ENCODE peak calls at places on chromosome 7, in four cellular contexts. H, B, P and T are unnamed samples.

GRCh38 chr7:50584793-50585399 is 19.7 kb upstream of the DDC start:
- DNase-seq in P (no peak), H (no peak), B (no peak), T (no peak)

GRCh38 chr7:90191648-90192047 is 19.9 kb upstream of the STEAP2 start:
- DNase-seq in H (no peak), B (no peak), P (no peak), T (no peak)

GRCh38 chr7:131328387-131329175 is 905 bp downstream of the MKLN1 start:
- DNase-seq in H (peak; percentile 41), B (no peak), P (no peak), T (no peak)

GRCh38 chr7:77791336-77791735 is 6.9 kb downstream of the TMEM60 start:
- DNase-seq in H (no peak), P (no peak), B (peak; percentile 62), T (no peak)

GRCh38 chr7:29467193-29467592 is 96.4 kb upstream of the PRR15 start:
- DNase-seq in H (no peak), P (no peak), B (no peak), T (no peak)

GRCh38 chr7:45078199-45078681 is 10.5 kb downstream of the NACAD start:
- DNase-seq in H (no peak), P (no peak), B (no peak), T (no peak)

GRCh38 chr7:2000801-2001321 is 231.9 kb downstream of the MAD1L1 start:
- DNase-seq in H (no peak), B (no peak), P (no peak), T (no peak)

GRCh38 chr7:102989161-102989560 is 76.4 kb downstream of the LRRC17 start:
- DNase-seq in B (no peak), P (no peak), H (no peak), T (no peak)

GRCh38 chr7:33905389-33906032 is at the start of gene BMPER:
- DNase-seq in B (peak; percentile 47), H (peak; percentile 19), P (no peak), T (no peak)

GRCh38 chr7:17679427-17679826 is 260.9 kb downstream of the SNX13 start:
- DNase-seq in B (peak; percentile 37), P (no peak), H (no peak), T (no peak)

GRCh38 chr7:110591341-110591740 is 499.6 kb upstream of the LRRN3 start:
- DNase-seq in H (peak; percentile 74), P (no peak), B (no peak), T (no peak)

GRCh38 chr7:135721198-135721820 is 6.7 kb downstream of the SLC13A4 start:
- DNase-seq in H (no peak), P (no peak), B (no peak), T (no peak)

GRCh38 chr7:26515462-26515861 is 223.8 kb downstream of the SNX10 start:
- DNase-seq in H (no peak), B (no peak), P (no peak), T (no peak)

GRCh38 chr7:34361663-34362250 is 296.3 kb upstream of the NPSR1 start:
- DNase-seq in H (no peak), P (no peak), B (no peak), T (no peak)

GRCh38 chr7:30896783-30897617 is 14.7 kb upstream of the AQP1 start:
- DNase-seq in P (peak; percentile 89), B (no peak), H (no peak), T (no peak)
- TF ChIP-seq RCOR1 in P (no peak), B (no peak), H (no peak), T (no peak)

DNA sequence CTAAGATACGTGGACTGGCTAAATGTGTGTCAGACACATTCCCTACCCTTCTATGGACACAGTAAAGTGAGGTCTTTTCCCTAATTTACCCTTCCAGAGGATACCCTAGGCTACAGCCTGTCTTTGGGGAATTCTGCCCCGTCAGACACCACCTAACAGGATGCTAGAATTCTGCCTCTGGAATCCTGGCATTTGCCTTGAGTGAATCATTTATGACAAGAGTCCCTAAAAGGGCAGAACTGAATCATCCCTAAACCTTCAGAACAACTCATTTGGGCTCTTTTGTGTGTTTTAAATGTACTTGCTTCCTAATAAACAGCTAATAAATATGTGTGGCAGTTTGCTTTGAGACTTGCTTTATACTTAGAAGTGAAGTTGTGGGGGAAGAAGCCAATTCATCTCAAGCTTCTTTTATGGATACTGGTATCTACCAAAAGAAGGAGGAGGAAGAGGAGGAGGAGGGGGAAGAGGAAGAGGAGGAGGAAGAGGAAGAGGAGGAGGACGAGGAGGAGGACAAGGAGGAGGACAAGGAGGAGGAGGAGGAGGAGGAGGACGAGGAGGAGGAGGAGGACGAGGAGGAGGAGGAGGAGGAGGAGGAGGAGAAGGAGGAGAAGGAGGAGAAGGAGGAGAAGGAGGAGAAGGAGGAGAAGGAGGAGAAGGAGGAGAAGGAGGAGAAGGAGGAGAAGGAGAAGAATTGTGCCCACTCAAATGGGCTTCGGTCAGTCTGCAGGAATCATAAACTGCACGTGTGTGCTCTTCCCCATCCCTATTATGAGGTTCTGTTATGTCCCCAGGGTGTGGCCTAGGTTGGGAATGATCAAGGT is 27.1 kb downstream of the PARP12 start:
- DNase-seq in B (peak; percentile 9), H (peak; percentile 81), P (no peak), T (no peak)
- TF ChIP-seq RCOR1 in B (no peak), H (no peak), P (no peak), T (no peak)

DNA sequence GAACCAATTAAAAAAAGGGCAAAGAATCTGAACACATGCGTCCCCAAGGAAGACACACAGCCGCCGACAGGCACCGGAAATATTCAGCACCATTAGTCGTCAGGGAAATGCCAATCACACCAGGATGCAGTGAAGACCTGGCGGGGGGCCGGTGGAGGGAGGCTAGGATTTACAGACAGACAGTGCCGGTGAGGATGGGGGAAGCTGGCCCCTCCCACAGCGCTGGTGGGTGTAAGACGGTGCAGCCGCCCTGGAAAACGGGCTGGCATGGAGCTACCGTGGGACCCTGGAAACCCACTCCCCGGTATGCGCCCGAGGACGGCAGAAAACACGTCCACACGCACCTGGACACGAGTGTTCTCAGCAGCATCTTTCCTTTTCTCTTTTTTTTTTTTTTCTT is 4.8 kb upstream of the ADAP1 start:
- DNase-seq in B (no peak), H (no peak), P (no peak), T (no peak)
- TF ChIP-seq RCOR1 in B (no peak), H (no peak), P (no peak), T (no peak)

DNA sequence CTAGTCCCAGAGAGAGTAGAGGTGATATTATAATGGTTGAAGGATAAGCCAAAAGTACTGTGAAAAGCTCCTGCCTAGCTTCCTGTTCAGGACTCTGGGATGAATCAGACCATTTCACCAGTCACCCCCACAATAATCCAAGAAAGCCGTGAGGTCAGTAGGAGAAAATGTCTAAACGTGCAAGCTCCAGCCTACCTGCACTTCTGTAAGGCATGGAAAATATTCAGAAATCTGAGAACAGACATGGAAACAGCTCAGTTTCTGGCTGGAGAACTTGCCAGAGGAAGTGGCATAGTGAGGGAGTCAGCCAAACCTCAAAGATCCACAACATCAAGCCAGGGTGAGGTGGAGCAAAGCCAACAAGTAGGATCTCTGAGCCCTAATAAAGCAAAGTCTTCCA is 58.2 kb downstream of the ELAPOR2 start:
- DNase-seq in H (no peak), B (no peak), P (no peak), T (no peak)
- TF ChIP-seq RCOR1 in H (no peak), B (no peak), P (no peak), T (no peak)

GRCh38 chr7:20435305-20435704 is 104.6 kb downstream of the ITGB8 start:
- DNase-seq in P (no peak), H (no peak), B (no peak), T (no peak)
- TF ChIP-seq RCOR1 in P (no peak), H (no peak), B (no peak), T (no peak)

GRCh38 chr7:142776206-142776844 is 5.6 kb downstream of the PRSS2 start:
- DNase-seq in P (no peak), H (peak; percentile 40), B (no peak), T (no peak)
- TF ChIP-seq RCOR1 in P (no peak), H (no peak), B (no peak), T (no peak)

DNA sequence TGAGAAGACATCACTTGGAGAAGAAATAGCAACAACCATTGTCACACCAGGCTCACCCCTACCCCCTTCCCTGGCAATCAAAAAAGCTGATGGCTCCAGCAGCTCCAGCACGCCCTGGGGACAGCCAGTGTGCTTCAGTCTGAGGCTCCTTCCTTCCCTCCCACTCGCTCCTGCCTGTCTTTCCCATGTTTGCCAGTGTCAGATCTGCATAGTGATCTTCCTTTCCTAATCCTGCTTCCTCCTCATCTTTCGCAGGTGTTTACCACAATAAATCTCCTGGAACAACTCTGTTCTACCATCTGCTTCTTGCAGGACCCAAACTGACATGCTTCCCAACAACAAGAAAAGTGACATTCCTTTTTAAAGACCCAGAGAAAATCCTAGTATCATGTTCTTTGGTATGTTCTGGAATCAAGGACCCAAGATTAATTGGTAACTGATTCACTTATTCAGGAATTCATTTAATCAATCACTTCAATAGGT is 57.1 kb downstream of the STEAP1B start:
- DNase-seq in P (no peak), B (no peak), H (no peak), T (no peak)
- TF ChIP-seq RCOR1 in P (no peak), B (no peak), H (no peak), T (no peak)

GRCh38 chr7:28136885-28137284 is 43.7 kb downstream of the JAZF1 start:
- DNase-seq in P (no peak), B (no peak), H (no peak), T (no peak)
- TF ChIP-seq RCOR1 in P (no peak), B (no peak), H (no peak), T (no peak)